ENCODE peak calls at places on chromosome 21, in eight cellular contexts. S is astrocyte of the cerebellum, P is HL-60, Z is GM13977, A is IMR-90, W is fibroblast of lung, O is tibial artery, M is heart right ventricle. B is an unnamed sample.

GRCh38 chr21:31187499-31187898 is 149.2 kb upstream of the KRTAP19-8 start:
- DNase-seq in O (no peak), P (no peak), A (no peak), Z (no peak), S (no peak), W (no peak), M (no peak), B (no peak)

GRCh38 chr21:32771134-32771523 is 426 bp downstream of the PAXBP1 start:
- DNase-seq in W (peak; percentile 60), O (peak; percentile 80), M (peak; percentile 63), S (peak; percentile 6), A (peak; percentile 56), Z (peak; percentile 71), P (peak; percentile 66), B (peak; percentile 73)

GRCh38 chr21:32325706-32326105 is 27.1 kb downstream of the MRAP start:
- DNase-seq in P (no peak), Z (no peak), W (no peak), A (peak; percentile 42), O (peak; percentile 27), S (no peak), M (no peak), B (no peak)

GRCh38 chr21:38952890-38953289 is 147.2 kb downstream of the ETS2 start:
- DNase-seq in A (no peak), S (no peak), O (no peak), M (no peak), P (no peak), Z (no peak), W (no peak), B (no peak)

GRCh38 chr21:39390212-39390765 is 41.4 kb upstream of the HMGN1 start:
- DNase-seq in W (no peak), O (no peak), P (no peak), Z (no peak), S (no peak), A (no peak), M (no peak), B (no peak)

GRCh38 chr21:23853796-23854379 is 1753.4 kb downstream of the MRPL39 start:
- DNase-seq in W (peak; percentile 10), S (peak; percentile 26), Z (peak; percentile 17), A (peak; percentile 31), O (no peak), P (no peak), M (no peak), B (no peak)

GRCh38 chr21:33069994-33070811 is at the start of gene OLIG1:
- DNase-seq in W (peak; percentile 44), M (peak; percentile 58), S (no peak), Z (peak; percentile 52), P (peak; percentile 88), A (peak; percentile 10), O (no peak), B (peak; percentile 30)

GRCh38 chr21:36185498-36185897 is 28.9 kb downstream of the DOP1B start:
- DNase-seq in M (no peak), A (no peak), W (no peak), S (no peak), P (peak; percentile 72), Z (no peak), O (no peak), B (no peak)

GRCh38 chr21:17987328-17987727 is 168.2 kb upstream of the C21orf91 start:
- DNase-seq in O (no peak), A (no peak), P (no peak), W (no peak), S (no peak), Z (no peak), M (no peak), B (no peak)

GRCh38 chr21:16117331-16117730 is 387.5 kb downstream of the USP25 start:
- DNase-seq in M (no peak), Z (no peak), P (no peak), A (no peak), O (no peak), W (peak; percentile 48), S (no peak), B (no peak)

GRCh38 chr21:33884361-33885157 is 31.0 kb downstream of the ATP5PO start:
- DNase-seq in A (no peak), M (no peak), O (no peak), Z (no peak), W (peak; percentile 85), P (no peak), S (peak; percentile 93), B (no peak)

GRCh38 chr21:34192646-34193285 is 119.4 kb downstream of the MRPS6 start:
- DNase-seq in Z (peak; percentile 35), M (no peak), P (no peak), O (no peak), S (no peak), W (no peak), A (no peak), B (no peak)

GRCh38 chr21:27804515-27804914 is 837.6 kb upstream of the ADAMTS5 start:
- DNase-seq in W (peak; percentile 6), O (no peak), P (no peak), A (no peak), S (peak; percentile 20), Z (no peak), M (no peak), B (no peak)

GRCh38 chr21:33817136-33817535 is 98.5 kb downstream of the ATP5PO start:
- DNase-seq in O (no peak), S (no peak), W (no peak), M (no peak), P (no peak), Z (no peak), A (no peak), B (no peak)

GRCh38 chr21:22575165-22575584 is 1577.0 kb downstream of the NCAM2 start:
- DNase-seq in M (no peak), O (no peak), Z (no peak), P (peak; percentile 28), W (no peak), A (no peak), S (no peak), B (no peak)

GRCh38 chr21:25331286-25331685 is 276.0 kb downstream of the MRPL39 start:
- DNase-seq in M (no peak), W (peak; percentile 20), S (no peak), O (no peak), A (no peak), Z (no peak), P (no peak), B (no peak)

GRCh38 chr21:35593000-35593502 is 467.3 kb downstream of the SETD4 start:
- DNase-seq in Z (no peak), M (no peak), W (peak; percentile 81), A (peak; percentile 70), P (no peak), S (peak; percentile 42), O (no peak), B (no peak)

GRCh38 chr21:33937931-33938339 is 22.3 kb upstream of the ATP5PO start:
- DNase-seq in W (no peak), S (no peak), O (no peak), M (no peak), Z (no peak), A (no peak), P (peak; percentile 61), B (no peak)

GRCh38 chr21:42840411-42841155 is 38.8 kb downstream of the WDR4 start:
- DNase-seq in W (no peak), P (no peak), M (no peak), S (no peak), O (no peak), Z (no peak), A (no peak), B (no peak)

GRCh38 chr21:40847956-40848355 is 998 bp upstream of the DSCAM start:
- DNase-seq in A (no peak), O (no peak), P (no peak), S (no peak), M (no peak), Z (no peak), W (no peak), B (no peak)
- TF ChIP-seq CTCF in A (no peak), O (no peak), P (no peak), S (no peak), M (no peak), Z (no peak), W (no peak), B (no peak)

DNA sequence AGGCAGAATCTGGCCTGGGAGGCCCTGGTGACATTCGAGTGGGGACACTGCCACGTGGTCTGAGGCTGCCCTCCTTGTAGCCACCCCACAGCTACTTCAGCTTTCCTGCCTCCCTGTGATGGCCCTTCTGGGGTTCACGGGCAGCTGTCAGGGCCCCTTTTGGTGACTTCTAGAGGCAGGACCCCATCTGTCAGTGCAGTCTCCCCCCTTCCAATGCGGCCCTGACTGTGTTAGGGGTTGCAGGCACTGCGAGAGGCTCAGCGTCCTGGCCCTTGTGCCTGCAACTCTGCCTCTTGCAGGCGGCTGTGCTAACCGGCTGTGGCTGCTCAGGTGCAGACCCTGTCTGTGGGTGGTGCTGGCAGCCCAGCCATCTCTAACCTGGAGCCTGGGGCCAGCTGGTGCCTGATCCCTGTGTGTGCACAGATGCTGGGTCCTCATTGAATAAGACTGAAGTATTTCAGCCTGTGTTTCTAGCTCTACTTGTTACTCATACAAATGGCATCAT is 62.2 kb downstream of the S100B start:
- DNase-seq in S (no peak), Z (no peak), A (no peak), W (no peak), M (no peak), P (no peak), O (no peak), B (no peak)
- TF ChIP-seq CTCF in S (no peak), Z (no peak), A (no peak), W (no peak), M (no peak), P (no peak), O (no peak), B (no peak)

GRCh38 chr21:40841524-40842196 is 5.3 kb downstream of the DSCAM start:
- DNase-seq in Z (no peak), O (no peak), M (peak; percentile 42), S (peak; percentile 26), W (peak; percentile 40), P (peak; percentile 37), A (no peak), B (peak; percentile 36)
- TF ChIP-seq CTCF in Z (no peak), O (no peak), M (peak; percentile 31), S (peak; percentile 80), W (peak; percentile 38), P (no peak), A (peak; percentile 21), B (peak; percentile 46)

GRCh38 chr21:14739590-14739989 is 193.5 kb upstream of the SAMSN1 start:
- DNase-seq in A (no peak), W (no peak), P (no peak), M (no peak), S (no peak), Z (no peak), O (no peak), B (no peak)

GRCh38 chr21:14737278-14737677 is 191.2 kb upstream of the SAMSN1 start:
- DNase-seq in O (no peak), S (no peak), P (no peak), Z (no peak), W (no peak), A (no peak), M (no peak), B (no peak)

GRCh38 chr21:14736162-14736561 is 190.0 kb upstream of the SAMSN1 start:
- DNase-seq in W (no peak), P (no peak), A (no peak), M (no peak), O (no peak), S (no peak), Z (peak; percentile 9), B (no peak)

GRCh38 chr21:14736672-14737071 is 190.6 kb upstream of the SAMSN1 start:
- DNase-seq in Z (no peak), S (no peak), W (no peak), M (no peak), A (no peak), O (no peak), P (no peak), B (no peak)

DNA sequence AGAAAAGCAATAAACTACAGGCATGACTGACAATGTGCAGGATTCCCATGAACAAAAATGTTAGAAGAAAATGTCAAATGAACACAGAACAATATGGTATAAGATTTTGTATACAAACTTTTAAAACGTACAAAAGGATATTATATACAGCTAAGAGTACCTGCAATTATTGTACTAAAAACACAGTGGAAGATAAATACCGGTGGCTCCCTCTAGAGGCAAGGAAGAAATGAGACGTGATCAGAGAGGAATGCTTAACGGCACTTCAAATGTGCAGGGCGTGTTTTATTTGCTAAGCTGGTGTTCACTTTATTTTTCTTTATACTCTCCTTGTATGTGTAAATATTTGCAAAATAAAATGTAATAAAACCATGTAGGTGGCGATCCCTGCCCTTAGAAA is 191.8 kb upstream of the SAMSN1 start:
- DNase-seq in O (no peak), S (peak; percentile 9), A (peak; percentile 8), W (no peak), M (no peak), P (peak; percentile 75), Z (no peak), B (peak; percentile 7)
- TF ChIP-seq CTCF in O (peak; percentile 16), S (peak; percentile 45), A (peak; percentile 37), W (peak; percentile 45), M (peak; percentile 57), P (peak; percentile 59), Z (peak; percentile 65), B (peak; percentile 32)